ENCODE peak calls at places on chromosomes 2 and 18, in seven cellular contexts. I is SJSA1, Q is neural progenitor cell, Z is transverse colon, G is mesenchymal stem cell, X is BE2C, Y is heart right ventricle. H is an unnamed sample.
A peak's percentile ranks its signal among the peaks of the same experiment; 100 is the strongest.

GRCh38 chr2:236633219-236633570 is 63.6 kb downstream of the ACKR3 start:
- DNase-seq in Y (no peak), I (no peak), G (no peak), Q (no peak), Z (no peak), X (no peak), H (no peak)

GRCh38 chr2:69304685-69305084 is 82.3 kb downstream of the GFPT1 start:
- DNase-seq in Y (no peak), G (no peak), Q (peak; percentile 20), X (no peak), Z (no peak), I (no peak), H (no peak)

GRCh38 chr2:71759056-71759455 is 305.7 kb downstream of the DYSF start:
- DNase-seq in Y (no peak), G (peak; percentile 42), Z (no peak), I (no peak), X (no peak), Q (no peak), H (no peak)

GRCh38 chr18:79544386-79544963 is 135.1 kb upstream of the CTDP1 start:
- DNase-seq in Y (no peak), I (no peak), Z (no peak), G (no peak), Q (no peak), X (no peak), H (no peak)

GRCh38 chr2:74841663-74842062 is 7.7 kb downstream of the HK2 start:
- DNase-seq in I (no peak), Q (no peak), X (no peak), G (no peak), Y (peak; percentile 34), Z (no peak), H (no peak)

GRCh38 chr2:71333619-71334018 is 2.0 kb downstream of the ZNF638 start:
- DNase-seq in I (no peak), Q (no peak), Y (no peak), Z (no peak), X (no peak), G (no peak), H (no peak)

GRCh38 chr2:139033300-139033699 is 253.1 kb upstream of the NXPH2 start:
- DNase-seq in Y (no peak), Q (no peak), I (peak; percentile 45), X (no peak), Z (no peak), G (peak; percentile 42), H (no peak)

GRCh38 chr2:96874099-96874831 is 4.4 kb upstream of the SEMA4C start:
- DNase-seq in Z (no peak), G (no peak), Y (no peak), X (no peak), I (no peak), Q (no peak), H (no peak)

GRCh38 chr2:200765139-200765951 is 46.4 kb upstream of the BZW1 start:
- DNase-seq in I (peak; percentile 90), G (peak; percentile 91), Y (no peak), Q (no peak), X (peak; percentile 30), Z (no peak), H (no peak)

GRCh38 chr2:127040169-127040568 is 66.8 kb downstream of the BIN1 start:
- DNase-seq in X (no peak), Y (no peak), Q (no peak), Z (no peak), I (no peak), G (no peak), H (no peak)

GRCh38 chr2:47512581-47513083 is 109.7 kb downstream of the MSH2 start:
- DNase-seq in Q (no peak), G (no peak), Z (no peak), I (peak; percentile 31), X (peak; percentile 28), Y (no peak), H (no peak)

GRCh38 chr18:76426738-76427305 is 68.2 kb downstream of the ZNF516 start:
- DNase-seq in Q (peak; percentile 70), I (peak; percentile 34), X (peak; percentile 45), Z (peak; percentile 24), G (peak; percentile 39), Y (no peak), H (peak; percentile 66)

GRCh38 chr2:100878000-100878786 is 58.3 kb downstream of the NPAS2 start:
- DNase-seq in Z (no peak), G (peak; percentile 70), I (no peak), X (no peak), Q (no peak), Y (peak; percentile 43), H (peak; percentile 41)

GRCh38 chr2:127864877-127865276 is 6.9 kb upstream of the POLR2D start:
- DNase-seq in Z (peak; percentile 89), I (no peak), Y (no peak), Q (no peak), G (peak; percentile 32), X (peak; percentile 45), H (no peak)

GRCh38 chr18:59704146-59704545 is 6.9 kb upstream of the CCBE1 start:
- DNase-seq in Z (no peak), X (no peak), Q (no peak), I (no peak), G (no peak), Y (no peak), H (no peak)

GRCh38 chr2:172106128-172106961 is 3.6 kb upstream of the DLX2 start:
- DNase-seq in G (peak; percentile 57), Y (no peak), Z (no peak), X (peak; percentile 61), I (peak; percentile 32), Q (peak; percentile 82), H (no peak)

GRCh38 chr2:102063948-102064678 is 72.4 kb downstream of the IL1R2 start:
- DNase-seq in X (peak; percentile 80), Y (peak; percentile 71), I (peak; percentile 81), G (peak; percentile 100), Q (peak; percentile 66), Z (peak; percentile 81), H (peak; percentile 94)

GRCh38 chr2:134002391-134002790 is 251.5 kb upstream of the MGAT5 start:
- DNase-seq in Q (no peak), Z (no peak), I (no peak), Y (no peak), X (no peak), G (no peak), H (no peak)

GRCh38 chr2:33242845-33243244 is 233.6 kb upstream of the RASGRP3 start:
- DNase-seq in X (no peak), G (peak; percentile 86), Y (no peak), I (peak; percentile 7), Q (no peak), Z (no peak), H (no peak)

GRCh38 chr18:11902522-11903292 is 5.4 kb downstream of the MPPE1 start:
- DNase-seq in I (no peak), Q (no peak), G (no peak), Z (no peak), X (no peak), Y (no peak), H (no peak)

GRCh38 chr2:14350856-14351255 is 281.7 kb upstream of the LRATD1 start:
- DNase-seq in Z (no peak), G (no peak), I (no peak), Q (no peak), Y (no peak), X (no peak), H (no peak)

GRCh38 chr2:10514743-10515142 is 66.6 kb upstream of the ODC1 start:
- DNase-seq in G (peak; percentile 43), I (peak; percentile 91), Q (no peak), Z (no peak), Y (no peak), X (no peak), H (no peak)

GRCh38 chr2:200763422-200763821 is 48.3 kb upstream of the BZW1 start:
- DNase-seq in G (no peak), Z (no peak), I (no peak), Y (no peak), X (no peak), Q (no peak), H (no peak)

GRCh38 chr2:158586491-158586890 is 129.7 kb downstream of the PKP4 start:
- DNase-seq in G (peak; percentile 85), X (no peak), I (peak; percentile 41), Q (no peak), Y (no peak), Z (no peak), H (no peak)

GRCh38 chr2:66515743-66516142 is 80.8 kb downstream of the MEIS1 start:
- DNase-seq in I (no peak), Z (no peak), X (no peak), Q (no peak), Y (no peak), G (peak; percentile 67), H (no peak)

DNA sequence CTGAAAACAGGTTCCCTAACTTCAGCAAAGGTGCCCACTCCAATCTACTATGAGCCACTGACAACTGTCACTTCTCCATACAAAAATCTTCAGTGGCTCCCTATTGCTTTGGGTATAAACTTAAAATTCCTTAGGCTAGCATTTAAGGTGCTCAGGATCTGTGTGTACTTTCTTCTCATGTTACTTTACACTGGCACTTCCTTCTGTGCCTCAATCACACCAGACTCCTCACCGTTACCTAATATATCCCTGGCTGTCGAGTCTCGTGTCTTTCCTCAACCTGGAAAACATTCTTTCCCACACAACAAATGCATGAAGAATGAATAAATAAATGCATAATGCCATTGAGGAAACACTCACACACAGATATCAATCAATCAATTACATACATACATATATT is 101.1 kb downstream of the TCF4 start:
- DNase-seq in X (no peak), Y (no peak), I (no peak), Z (no peak), G (no peak), Q (no peak), H (no peak)
- H3K4me1 ChIP-seq in X (peaks cover 9% of the 10 kb centered on the region), Y (peaks cover 38% of the 10 kb centered on the region), I (peaks cover 31% of the 10 kb centered on the region), Z (no peaks in the 10 kb centered on the region), G (no peaks in the 10 kb centered on the region), Q (peaks cover 33% of the 10 kb centered on the region), H (no peaks in the 10 kb centered on the region)

DNA sequence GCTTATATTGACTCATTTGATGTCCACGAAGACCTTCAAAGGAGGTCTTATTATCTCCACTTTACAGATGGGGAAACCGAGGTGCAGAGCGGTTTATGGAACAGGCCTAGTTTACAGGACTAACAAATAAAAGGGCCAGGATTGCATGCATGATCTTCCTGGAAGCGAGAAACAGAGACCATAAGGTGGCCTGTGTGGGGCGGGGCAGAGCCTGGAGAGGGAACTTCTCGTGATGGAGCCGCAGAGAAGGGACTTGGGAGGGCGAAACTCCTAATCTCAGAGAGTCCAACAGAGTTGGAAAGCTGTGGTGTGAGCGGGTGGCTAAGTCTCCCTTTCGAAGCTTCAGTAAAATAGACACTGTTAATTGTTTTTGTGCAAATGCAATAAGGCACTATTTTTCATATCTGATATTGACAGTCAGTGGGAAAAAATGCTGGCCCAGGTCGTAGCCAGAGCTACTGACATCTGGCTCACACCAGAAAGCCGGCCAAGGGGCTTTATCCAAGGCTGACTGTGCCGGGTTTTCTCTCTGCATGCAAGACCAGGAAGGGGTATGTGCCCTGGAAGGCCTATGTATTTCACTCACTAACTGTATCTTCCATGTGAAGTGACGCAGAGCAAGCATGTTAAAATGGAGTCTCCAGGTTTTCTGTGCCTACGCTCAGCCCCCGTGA is 4.5 kb downstream of the INPP5D start:
- DNase-seq in X (no peak), Q (no peak), G (no peak), Z (no peak), I (no peak), Y (no peak), H (no peak)
- H3K4me1 ChIP-seq in X (no peaks in the 10 kb centered on the region), Q (peaks cover 13% of the 10 kb centered on the region), G (peaks cover 4% of the 10 kb centered on the region), Z (peaks cover 9% of the 10 kb centered on the region), I (peaks cover 39% of the 10 kb centered on the region), Y (peaks cover 28% of the 10 kb centered on the region), H (no peaks in the 10 kb centered on the region)

GRCh38 chr18:533995-534601 is 33.6 kb upstream of the COLEC12 start:
- DNase-seq in X (no peak), I (no peak), Z (no peak), G (no peak), Q (no peak), Y (no peak), H (no peak)
- H3K4me1 ChIP-seq in X (no peaks in the 10 kb centered on the region), I (no peaks in the 10 kb centered on the region), Z (no peaks in the 10 kb centered on the region), G (no peaks in the 10 kb centered on the region), Q (no peaks in the 10 kb centered on the region), Y (no peaks in the 10 kb centered on the region), H (no peaks in the 10 kb centered on the region)

GRCh38 chr18:72848534-72849237 is 19.1 kb downstream of the NETO1 start:
- DNase-seq in Z (no peak), X (no peak), G (no peak), Q (no peak), I (no peak), Y (no peak), H (no peak)
- H3K4me1 ChIP-seq in Z (no peaks in the 10 kb centered on the region), X (no peaks in the 10 kb centered on the region), G (no peaks in the 10 kb centered on the region), Q (no peaks in the 10 kb centered on the region), I (no peaks in the 10 kb centered on the region), Y (no peaks in the 10 kb centered on the region), H (no peaks in the 10 kb centered on the region)

H was measured in thyroid gland.